ENCODE peak calls at places on chromosomes 7 and 10, in four cellular contexts. U is lower lobe of right lung, V is A549, J is small intestine. E is an unnamed sample. For H3K4me1, the result is how much of the 10 kb centered on the place peaks cover.

GRCh38 chr7:34067406-34067805 is 162.1 kb downstream of the BMPER start:
- DNase-seq in U (no peak), V (no peak), J (no peak), E (no peak)

GRCh38 chr7:159172314-159172892 is 27.7 kb upstream of the VIPR2 start:
- DNase-seq in U (no peak), V (no peak), J (no peak), E (no peak)

GRCh38 chr7:101453617-101454016 is 90.9 kb downstream of the COL26A1 start:
- DNase-seq in U (no peak), V (no peak), J (no peak), E (no peak)

GRCh38 chr10:84076540-84077195 is 62.6 kb upstream of the GHITM start:
- DNase-seq in U (no peak), V (peak), J (no peak), E (no peak)

GRCh38 chr7:51456471-51457060 is 140.0 kb upstream of the COBL start:
- DNase-seq in U (no peak), V (no peak), J (no peak), E (no peak)

GRCh38 chr10:22341190-22341935 is 3.9 kb upstream of the SPAG6 start:
- DNase-seq in U (no peak), V (peak), J (no peak), E (no peak)

GRCh38 chr7:29102554-29103151 is 43.7 kb downstream of the CPVL start:
- DNase-seq in U (peak), V (peak), J (peak), E (peak)

GRCh38 chr7:116491887-116492653 is 7.5 kb upstream of the CAV2 start:
- DNase-seq in U (no peak), V (no peak), J (no peak), E (no peak)

GRCh38 chr7:12107841-12108249 is 103.2 kb upstream of the TMEM106B start:
- DNase-seq in U (no peak), V (peak), J (no peak), E (no peak)

GRCh38 chr10:50600831-50601466 is 22.8 kb downstream of the SGMS1 start:
- DNase-seq in U (no peak), V (peak), J (no peak), E (no peak)

GRCh38 chr7:74271742-74272141 is 17.5 kb upstream of the CLIP2 start:
- DNase-seq in U (no peak), V (no peak), J (no peak), E (no peak)

GRCh38 chr10:117936136-117936535 is 110.6 kb downstream of the RAB11FIP2 start:
- DNase-seq in U (peak), V (no peak), J (no peak), E (peak)

GRCh38 chr7:74474271-74474865 is 20.7 kb downstream of the GTF2IRD1 start:
- DNase-seq in U (no peak), V (no peak), J (no peak), E (no peak)

GRCh38 chr10:98269435-98269912 is 1.5 kb upstream of the LOXL4 start:
- DNase-seq in U (peak), V (peak), J (peak), E (peak)

GRCh38 chr7:149855368-149856305 is 17.5 kb downstream of the ZNF862 start:
- DNase-seq in U (no peak), V (no peak), J (no peak), E (no peak)

GRCh38 chr10:67836491-67836890 is 1.5 kb downstream of the DNAJC12 start:
- DNase-seq in U (no peak), V (no peak), J (no peak), E (no peak)

GRCh38 chr10:52502237-52502636 is 188.2 kb downstream of the DKK1 start:
- DNase-seq in U (no peak), V (no peak), J (no peak), E (no peak)

GRCh38 chr7:73560035-73560835 is 2.7 kb upstream of the BCL7B start:
- DNase-seq in U (no peak), V (peak), J (peak), E (no peak)

GRCh38 chr7:56046728-56047445 is 4.4 kb downstream of the PSPH start:
- DNase-seq in U (no peak), V (peak), J (peak), E (no peak)

GRCh38 chr10:20017961-20018360 is 201.7 kb downstream of the PLXDC2 start:
- DNase-seq in U (no peak), V (no peak), J (no peak), E (no peak)

GRCh38 chr7:16411391-16411790 is 9.9 kb downstream of the CRPPA start:
- DNase-seq in U (no peak), V (no peak), J (no peak), E (no peak)

GRCh38 chr7:151757274-151757673 is 119.6 kb downstream of the PRKAG2 start:
- DNase-seq in U (no peak), V (no peak), J (no peak), E (no peak)

GRCh38 chr7:128259131-128260056 is 18.3 kb downstream of the LEP start:
- DNase-seq in U (peak), V (no peak), J (peak), E (no peak)

GRCh38 chr7:24756989-24757798 is at the start of gene GSDME:
- DNase-seq in U (peak), V (peak), J (peak), E (no peak)

GRCh38 chr10:132844069-132844809 is 58.3 kb upstream of the NKX6-2 start:
- DNase-seq in U (no peak), V (no peak), J (no peak), E (no peak)

GRCh38 chr7:157553256-157553655 is 216.5 kb downstream of the DNAJB6 start:
- DNase-seq in U (no peak), V (no peak), J (no peak), E (no peak)

GRCh38 chr7:47943676-47944474 is 4.4 kb downstream of the PKD1L1 start:
- DNase-seq in U (no peak), V (no peak), J (no peak), E (no peak)

GRCh38 chr10:111784936-111785465 is 398.6 kb downstream of the GPAM start:
- DNase-seq in U (no peak), V (no peak), J (no peak), E (no peak)

GRCh38 chr7:40717242-40717641 is 582.4 kb downstream of the SUGCT start:
- DNase-seq in U (peak), V (peak), J (peak), E (peak)

GRCh38 chr7:93551063-93551895 is 23.2 kb downstream of the CALCR start:
- DNase-seq in U (no peak), V (peak), J (peak), E (no peak)

GRCh38 chr10:121700416-121700815 is 102.2 kb upstream of the FGFR2 start:
- DNase-seq in U (no peak), V (no peak), J (no peak), E (no peak)

DNA sequence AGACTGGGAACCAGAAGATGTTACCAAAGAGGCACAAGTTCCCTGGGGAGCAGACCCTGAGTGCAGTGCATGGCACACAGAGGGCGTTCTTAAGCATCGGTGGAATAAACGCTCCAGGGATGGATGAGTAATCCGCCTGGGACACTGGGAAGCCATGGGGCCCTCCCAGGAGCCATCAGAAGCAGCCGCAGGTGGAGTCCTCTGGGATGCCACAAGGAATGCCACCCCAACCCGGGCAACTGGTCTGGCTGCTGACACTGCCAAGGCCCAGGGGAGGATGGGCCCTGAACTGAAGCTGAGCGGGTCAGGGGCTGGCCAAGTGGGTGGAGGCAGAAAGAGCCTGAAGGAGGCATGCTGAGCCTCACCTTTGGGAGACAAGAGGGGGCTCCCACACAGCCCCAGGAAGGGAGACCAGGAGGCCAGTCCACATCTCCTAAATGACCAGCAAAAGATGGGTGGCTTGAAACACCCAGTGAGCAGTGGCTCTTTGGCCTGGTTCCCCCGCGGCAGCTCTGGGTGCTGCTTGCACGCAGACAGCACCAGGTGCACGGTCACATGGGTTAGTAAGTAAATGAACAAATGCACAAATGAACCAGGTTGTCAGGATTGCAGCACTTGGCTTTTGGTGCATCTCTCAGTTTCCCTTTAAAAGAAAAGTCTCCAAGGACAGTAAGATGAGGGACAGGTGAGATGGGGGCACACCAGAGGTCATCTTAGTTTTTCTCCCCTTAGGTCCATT is 141.3 kb upstream of the ZMIZ1 start:
- DNase-seq in U (no peak), V (no peak), J (no peak), E (no peak)
- H3K4me3 ChIP-seq in U (no peak), V (no peak), J (no peak), E (no peak)

GRCh38 chr10:3783313-3783689 is 1.7 kb downstream of the KLF6 start:
- DNase-seq in U (peak), V (peak), J (peak), E (no peak)
- H3K4me1 ChIP-seq in U (under half), V (under half), J (under half), E (under half)

GRCh38 chr7:17552952-17553351 is 254.5 kb downstream of the AHR start:
- DNase-seq in U (no peak), V (no peak), J (no peak), E (no peak)
- H3K4me3 ChIP-seq in U (no peak), V (no peak), J (no peak), E (no peak)

GRCh38 chr10:34164029-34164428 is 651.1 kb downstream of the PARD3 start:
- DNase-seq in U (no peak), V (no peak), J (no peak), E (no peak)

GRCh38 chr10:34161948-34162347 is 653.1 kb downstream of the PARD3 start:
- DNase-seq in U (no peak), V (no peak), J (no peak), E (no peak)

GRCh38 chr10:34157501-34157900 is 657.6 kb downstream of the PARD3 start:
- DNase-seq in U (no peak), V (no peak), J (no peak), E (no peak)

GRCh38 chr10:34163075-34163905 is 651.8 kb downstream of the PARD3 start:
- DNase-seq in U (no peak), V (no peak), J (peak), E (no peak)

DNA sequence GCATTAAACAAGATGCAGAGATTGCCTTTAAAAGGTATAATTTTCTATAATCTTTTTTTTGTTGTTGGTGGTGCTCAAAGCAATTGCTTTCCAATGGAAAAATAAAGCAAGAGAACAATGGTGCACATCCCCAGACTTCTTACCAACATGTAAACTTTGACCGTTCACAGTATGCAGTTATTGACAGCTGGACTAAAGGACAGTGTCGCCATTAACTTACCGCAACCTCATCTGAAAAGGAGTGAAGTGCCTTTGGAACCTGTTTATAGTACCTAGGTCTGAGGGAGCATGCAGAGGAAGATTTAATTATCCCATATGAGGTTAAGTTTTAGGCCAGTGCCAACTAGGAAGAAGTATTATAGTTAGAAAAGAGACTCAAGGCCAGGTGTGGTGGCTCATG is 654.5 kb downstream of the PARD3 start:
- DNase-seq in U (no peak), V (no peak), J (no peak), E (no peak)
- H3K4me1 ChIP-seq in U (under half), V (under half), J (under half), E (under half)

GRCh38 chr7:142352543-142352942 is 94.7 kb upstream of the PRSS58 start:
- DNase-seq in U (no peak), V (no peak), J (no peak), E (no peak)
- H3K4me3 ChIP-seq in U (no peak), V (no peak), J (no peak), E (no peak)

GRCh38 chr7:44618754-44619153 is 12.3 kb downstream of the OGDH start:
- DNase-seq in U (no peak), V (no peak), J (no peak), E (no peak)
- H3K4me1 ChIP-seq in U (half or more), V (under half), J (under half), E (under half)

DNA sequence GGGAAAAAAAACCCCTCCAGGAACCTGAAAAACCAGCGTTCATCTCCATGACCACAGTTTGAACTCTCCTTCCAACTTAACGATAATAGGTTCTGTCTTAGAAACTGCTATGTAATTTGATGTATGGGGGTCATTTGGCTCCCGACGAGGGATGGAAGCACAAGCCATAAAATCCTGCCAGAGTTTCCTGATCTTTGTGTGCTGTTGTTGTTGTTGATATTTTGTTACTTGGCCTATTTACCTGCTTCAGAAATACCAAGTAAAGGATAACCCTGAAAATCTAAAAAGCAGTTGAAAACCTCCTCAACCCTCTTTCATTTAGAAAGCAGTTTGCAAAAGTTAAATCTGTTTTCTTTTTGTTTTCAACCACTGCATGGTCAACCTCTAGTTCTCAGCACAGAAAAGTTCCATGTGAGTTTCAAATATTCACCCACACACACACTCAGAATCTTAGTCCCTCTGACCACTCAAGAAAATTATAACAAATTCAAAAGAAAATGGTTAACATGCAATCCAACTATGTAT is 9.3 kb upstream of the HOXA2 start:
- DNase-seq in U (no peak), V (no peak), J (no peak), E (no peak)
- H3K4me3 ChIP-seq in U (peak), V (peak), J (no peak), E (no peak)

DNA sequence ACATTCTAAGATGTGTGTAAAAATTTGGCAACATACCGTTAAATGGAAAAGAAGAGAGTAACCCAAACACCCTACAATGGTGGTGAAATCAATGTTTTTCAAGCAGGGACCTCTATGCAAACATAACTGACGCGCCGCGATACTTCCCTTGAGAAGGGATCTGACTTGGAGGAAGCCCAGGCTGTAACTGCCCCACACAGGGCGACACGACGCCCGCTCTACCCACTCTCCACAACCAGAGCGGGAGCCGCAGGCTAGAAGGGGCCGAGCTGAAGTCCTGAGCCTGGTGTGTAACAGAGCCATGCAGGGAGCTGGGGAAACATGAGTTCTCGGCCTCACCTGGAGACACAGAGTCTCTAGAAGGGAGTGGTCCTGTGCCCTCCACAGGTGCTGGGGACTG is 120.2 kb downstream of the FAM53B start:
- DNase-seq in U (no peak), V (no peak), J (no peak), E (no peak)
- H3K4me1 ChIP-seq in U (under half), V (under half), J (under half), E (half or more)

DNA sequence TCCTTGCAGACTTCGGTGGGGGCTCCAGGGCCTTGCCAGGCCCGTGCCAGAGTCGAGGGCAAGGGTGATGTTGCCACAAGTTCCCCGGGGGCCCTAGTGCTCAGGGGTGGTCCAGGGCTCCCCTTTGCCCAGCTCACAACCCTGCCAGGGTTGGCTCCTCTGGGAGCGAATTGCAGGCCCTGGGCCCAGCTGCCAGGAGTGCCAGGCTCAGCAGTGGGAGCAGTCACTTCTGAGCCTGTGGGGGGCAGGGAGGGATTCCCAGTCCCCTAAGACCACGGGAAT is 43.8 kb downstream of the TCERG1L start:
- DNase-seq in U (no peak), V (no peak), J (no peak), E (no peak)
- H3K4me3 ChIP-seq in U (no peak), V (no peak), J (no peak), E (no peak)

GRCh38 chr10:86971146-86971991 is 3.1 kb downstream of the ADIRF start:
- DNase-seq in U (peak), V (peak), J (peak), E (peak)
- H3K4me1 ChIP-seq in U (half or more), V (under half), J (under half), E (half or more)